ENCODE peak calls at places on chromosomes 12 and 14, in nine cellular contexts. N is WTC11; O is RKO; G is fibroblast of lung; E is stimulated activated CD4-positive, alpha-beta T cell treated with anti-CD3 and anti-CD28 coated beads, Interleukin-12 subunit alpha, Interleukin-12 subunit beta, amount 100 ng/mL, for 48 hours; L is C1 segment of cervical spinal cord; B is hepatic stellate cell; F is HCT116; Y is dorsolateral prefrontal cortex. X is an unnamed sample.
A peak's percentile ranks its signal among the peaks of the same experiment; 100 is the strongest.

GRCh38 chr14:100246809-100247428 is 8.0 kb downstream of the YY1 start:
- DNase-seq in N (no peak), O (peak; percentile 72), G (peak; percentile 43), E (peak; percentile 20), L (no peak), B (peak; percentile 46), F (peak; percentile 48), Y (no peak), X (peak; percentile 65)

GRCh38 chr12:118371354-118372282 is 1.1 kb downstream of the TAOK3 start:
- DNase-seq in N (peak; percentile 35), O (no peak), G (no peak), E (no peak), L (no peak), B (no peak), F (no peak), Y (peak; percentile 38), X (peak; percentile 45)

GRCh38 chr14:52044791-52045522 is 23.9 kb downstream of the NID2 start:
- DNase-seq in N (no peak), O (peak; percentile 51), G (peak; percentile 91), E (no peak), L (no peak), B (peak; percentile 80), F (no peak), Y (no peak), X (no peak)

GRCh38 chr12:27711312-27711682 is 665 bp downstream of the MRPS35 start:
- DNase-seq in N (no peak), O (peak; percentile 64), G (no peak), E (peak; percentile 1), L (no peak), B (peak; percentile 5), F (no peak), Y (no peak), X (no peak)

GRCh38 chr12:5200276-5201087 is 156.8 kb downstream of the KCNA5 start:
- DNase-seq in N (peak; percentile 90), O (no peak), G (peak; percentile 27), E (peak; percentile 14), L (no peak), B (peak; percentile 35), F (peak; percentile 4), Y (no peak), X (peak; percentile 60)

GRCh38 chr14:39841088-39841487 is 408.9 kb upstream of the FBXO33 start:
- DNase-seq in N (no peak), O (peak; percentile 17), G (no peak), E (no peak), L (no peak), B (no peak), F (no peak), Y (no peak), X (no peak)

GRCh38 chr12:16112626-16113560 is 164.6 kb downstream of the SLC15A5 start:
- DNase-seq in N (peak; percentile 43), O (no peak), G (no peak), E (no peak), L (no peak), B (no peak), F (no peak), Y (no peak), X (no peak)

GRCh38 chr14:72576258-72576657 is 317.6 kb downstream of the DPF3 start:
- DNase-seq in N (no peak), O (no peak), G (no peak), E (no peak), L (no peak), B (no peak), F (no peak), Y (no peak), X (no peak)

GRCh38 chr12:73072214-73072613 is 800.0 kb downstream of the TRHDE start:
- DNase-seq in N (no peak), O (no peak), G (no peak), E (no peak), L (no peak), B (no peak), F (no peak), Y (no peak), X (no peak)

GRCh38 chr12:42119085-42119633 is 25.5 kb downstream of the GXYLT1 start:
- DNase-seq in N (no peak), O (no peak), G (peak; percentile 90), E (no peak), L (no peak), B (no peak), F (no peak), Y (no peak), X (no peak)

GRCh38 chr14:33964599-33965317 is 13.9 kb upstream of the EGLN3 start:
- DNase-seq in N (no peak), O (no peak), G (no peak), E (no peak), L (no peak), B (no peak), F (no peak), Y (no peak), X (no peak)

GRCh38 chr12:26112703-26113147 is 12.1 kb downstream of the BHLHE41 start:
- DNase-seq in N (no peak), O (no peak), G (no peak), E (no peak), L (no peak), B (no peak), F (no peak), Y (no peak), X (no peak)

GRCh38 chr12:5033883-5034282 is 9.8 kb upstream of the KCNA5 start:
- DNase-seq in N (no peak), O (no peak), G (no peak), E (no peak), L (no peak), B (peak; percentile 67), F (no peak), Y (no peak), X (no peak)